ENCODE peak calls at places on chromosome 21, in ten cellular contexts. One of them, this sample, is unnamed.

GRCh38 chr21:36860736-36861594 is 105.5 kb downstream of the HLCS start:
- DNase-seq in stimulated activated CD4-positive, alpha-beta T cell treated with anti-CD3 and anti-CD28 coated beads, Interleukin-4, amount 100 ng/mL, for 24 hours: no peak
- DNase-seq in AG09319: no peak
- DNase-seq in stimulated activated CD8-positive, alpha-beta memory T cell treated with anti-CD3 and anti-CD28 coated beads, Interleukin-15, amount 100 ng/mL, for 4 hours: no peak
- DNase-seq in anterior cingulate cortex: no peak
- DNase-seq in NCI-H1436: no peak
- DNase-seq in CD8-positive, alpha-beta memory T cell: no peak
- DNase-seq in caudate nucleus: no peak
- DNase-seq in HCT116: no peak
- DNase-seq in thoracic aorta: no peak
- DNase-seq in this sample: no peak

GRCh38 chr21:34930971-34931370 is 118.1 kb downstream of the RUNX1 start:
- DNase-seq in stimulated activated CD4-positive, alpha-beta T cell treated with anti-CD3 and anti-CD28 coated beads, Interleukin-4, amount 100 ng/mL, for 24 hours: no peak
- DNase-seq in AG09319: no peak
- DNase-seq in stimulated activated CD8-positive, alpha-beta memory T cell treated with anti-CD3 and anti-CD28 coated beads, Interleukin-15, amount 100 ng/mL, for 4 hours: no peak
- DNase-seq in anterior cingulate cortex: no peak
- DNase-seq in NCI-H1436: no peak
- DNase-seq in CD8-positive, alpha-beta memory T cell: no peak
- DNase-seq in caudate nucleus: no peak
- DNase-seq in HCT116: no peak
- DNase-seq in thoracic aorta: no peak
- DNase-seq in this sample: no peak

GRCh38 chr21:33377221-33377620 is 26.0 kb upstream of the IFNGR2 start:
- DNase-seq in stimulated activated CD4-positive, alpha-beta T cell treated with anti-CD3 and anti-CD28 coated beads, Interleukin-4, amount 100 ng/mL, for 24 hours: no peak
- DNase-seq in AG09319: no peak
- DNase-seq in stimulated activated CD8-positive, alpha-beta memory T cell treated with anti-CD3 and anti-CD28 coated beads, Interleukin-15, amount 100 ng/mL, for 4 hours: no peak
- DNase-seq in anterior cingulate cortex: no peak
- DNase-seq in NCI-H1436: no peak
- DNase-seq in CD8-positive, alpha-beta memory T cell: no peak
- DNase-seq in caudate nucleus: no peak
- DNase-seq in HCT116: no peak
- DNase-seq in thoracic aorta: no peak
- DNase-seq in this sample: no peak

GRCh38 chr21:25456672-25457071 is 150.6 kb downstream of the MRPL39 start:
- DNase-seq in stimulated activated CD4-positive, alpha-beta T cell treated with anti-CD3 and anti-CD28 coated beads, Interleukin-4, amount 100 ng/mL, for 24 hours: peak; percentile 69
- DNase-seq in AG09319: no peak
- DNase-seq in stimulated activated CD8-positive, alpha-beta memory T cell treated with anti-CD3 and anti-CD28 coated beads, Interleukin-15, amount 100 ng/mL, for 4 hours: peak; percentile 10
- DNase-seq in anterior cingulate cortex: no peak
- DNase-seq in NCI-H1436: no peak
- DNase-seq in CD8-positive, alpha-beta memory T cell: no peak
- DNase-seq in caudate nucleus: no peak
- DNase-seq in HCT116: no peak
- DNase-seq in thoracic aorta: no peak
- DNase-seq in this sample: no peak

GRCh38 chr21:18950045-18950740 is 546.6 kb upstream of the TMPRSS15 start:
- DNase-seq in stimulated activated CD4-positive, alpha-beta T cell treated with anti-CD3 and anti-CD28 coated beads, Interleukin-4, amount 100 ng/mL, for 24 hours: no peak
- DNase-seq in AG09319: no peak
- DNase-seq in stimulated activated CD8-positive, alpha-beta memory T cell treated with anti-CD3 and anti-CD28 coated beads, Interleukin-15, amount 100 ng/mL, for 4 hours: no peak
- DNase-seq in anterior cingulate cortex: no peak
- DNase-seq in NCI-H1436: no peak
- DNase-seq in CD8-positive, alpha-beta memory T cell: no peak
- DNase-seq in caudate nucleus: no peak
- DNase-seq in HCT116: no peak
- DNase-seq in thoracic aorta: no peak
- DNase-seq in this sample: no peak

GRCh38 chr21:34592120-34592561 is 22.8 kb downstream of the RCAN1 start:
- DNase-seq in stimulated activated CD4-positive, alpha-beta T cell treated with anti-CD3 and anti-CD28 coated beads, Interleukin-4, amount 100 ng/mL, for 24 hours: no peak
- DNase-seq in AG09319: no peak
- DNase-seq in stimulated activated CD8-positive, alpha-beta memory T cell treated with anti-CD3 and anti-CD28 coated beads, Interleukin-15, amount 100 ng/mL, for 4 hours: no peak
- DNase-seq in anterior cingulate cortex: no peak
- DNase-seq in NCI-H1436: no peak
- DNase-seq in CD8-positive, alpha-beta memory T cell: no peak
- DNase-seq in caudate nucleus: no peak
- DNase-seq in HCT116: no peak
- DNase-seq in thoracic aorta: no peak
- DNase-seq in this sample: no peak

GRCh38 chr21:45596704-45597318 is 46.7 kb upstream of the PCBP3 start:
- DNase-seq in stimulated activated CD4-positive, alpha-beta T cell treated with anti-CD3 and anti-CD28 coated beads, Interleukin-4, amount 100 ng/mL, for 24 hours: peak; percentile 89
- DNase-seq in AG09319: no peak
- DNase-seq in stimulated activated CD8-positive, alpha-beta memory T cell treated with anti-CD3 and anti-CD28 coated beads, Interleukin-15, amount 100 ng/mL, for 4 hours: peak; percentile 63
- DNase-seq in anterior cingulate cortex: no peak
- DNase-seq in NCI-H1436: peak; percentile 62
- DNase-seq in CD8-positive, alpha-beta memory T cell: peak; percentile 86
- DNase-seq in caudate nucleus: peak; percentile 8
- DNase-seq in HCT116: peak; percentile 48
- DNase-seq in thoracic aorta: no peak
- DNase-seq in this sample: peak; percentile 61

GRCh38 chr21:33185852-33186251 is 43.9 kb upstream of the IFNAR2 start:
- DNase-seq in stimulated activated CD4-positive, alpha-beta T cell treated with anti-CD3 and anti-CD28 coated beads, Interleukin-4, amount 100 ng/mL, for 24 hours: no peak
- DNase-seq in AG09319: no peak
- DNase-seq in stimulated activated CD8-positive, alpha-beta memory T cell treated with anti-CD3 and anti-CD28 coated beads, Interleukin-15, amount 100 ng/mL, for 4 hours: no peak
- DNase-seq in anterior cingulate cortex: no peak
- DNase-seq in NCI-H1436: no peak
- DNase-seq in CD8-positive, alpha-beta memory T cell: no peak
- DNase-seq in caudate nucleus: no peak
- DNase-seq in HCT116: no peak
- DNase-seq in thoracic aorta: no peak
- DNase-seq in this sample: no peak

GRCh38 chr21:36917487-36918158 is 48.8 kb downstream of the HLCS start:
- DNase-seq in stimulated activated CD4-positive, alpha-beta T cell treated with anti-CD3 and anti-CD28 coated beads, Interleukin-4, amount 100 ng/mL, for 24 hours: no peak
- DNase-seq in AG09319: no peak
- DNase-seq in stimulated activated CD8-positive, alpha-beta memory T cell treated with anti-CD3 and anti-CD28 coated beads, Interleukin-15, amount 100 ng/mL, for 4 hours: no peak
- DNase-seq in anterior cingulate cortex: no peak
- DNase-seq in NCI-H1436: no peak
- DNase-seq in CD8-positive, alpha-beta memory T cell: no peak
- DNase-seq in caudate nucleus: no peak
- DNase-seq in HCT116: no peak
- DNase-seq in thoracic aorta: no peak
- DNase-seq in this sample: peak; percentile 1

This sample was measured in substantia nigra.